ENCODE peak calls at places on chromosomes 13 and 19, in nine cellular contexts. One of them, this sample, is unnamed.

GRCh38 chr13:110134801-110135200 is 172.2 kb downstream of the COL4A1 start:
- DNase-seq in left lung: no peak
- DNase-seq in HFF-Myc: no peak
- DNase-seq in upper lobe of right lung: no peak
- DNase-seq in tibial nerve: no peak
- DNase-seq in sigmoid colon: no peak
- DNase-seq in activated CD8-positive, alpha-beta T cell treated with anti-CD3 and anti-CD28 coated beads for 36 hours: no peak
- DNase-seq in glutamatergic neuron: no peak
- DNase-seq in thyroid gland: no peak
- DNase-seq in this sample: no peak

GRCh38 chr13:42996584-42996983 is 4.5 kb upstream of the EPSTI1 start:
- DNase-seq in thyroid gland: no peak
- DNase-seq in left lung: no peak
- DNase-seq in HFF-Myc: no peak
- DNase-seq in tibial nerve: no peak
- DNase-seq in glutamatergic neuron: no peak
- DNase-seq in upper lobe of right lung: no peak
- DNase-seq in activated CD8-positive, alpha-beta T cell treated with anti-CD3 and anti-CD28 coated beads for 36 hours: no peak
- DNase-seq in sigmoid colon: no peak
- DNase-seq in this sample: no peak

GRCh38 chr13:57640582-57640981 is 9.0 kb downstream of the PCDH17 start:
- DNase-seq in glutamatergic neuron: no peak
- DNase-seq in left lung: no peak
- DNase-seq in upper lobe of right lung: no peak
- DNase-seq in tibial nerve: no peak
- DNase-seq in HFF-Myc: no peak
- DNase-seq in sigmoid colon: no peak
- DNase-seq in activated CD8-positive, alpha-beta T cell treated with anti-CD3 and anti-CD28 coated beads for 36 hours: no peak
- DNase-seq in thyroid gland: no peak
- DNase-seq in this sample: no peak

GRCh38 chr19:28359819-28360414 is 853.0 kb downstream of the UQCRFS1 start:
- DNase-seq in sigmoid colon: no peak
- DNase-seq in upper lobe of right lung: no peak
- DNase-seq in left lung: no peak
- DNase-seq in glutamatergic neuron: no peak
- DNase-seq in activated CD8-positive, alpha-beta T cell treated with anti-CD3 and anti-CD28 coated beads for 36 hours: no peak
- DNase-seq in tibial nerve: no peak
- DNase-seq in HFF-Myc: no peak
- DNase-seq in thyroid gland: no peak
- DNase-seq in this sample: no peak

GRCh38 chr19:8654591-8655339 is 24.3 kb downstream of the NFILZ start:
- DNase-seq in left lung: peak
- DNase-seq in glutamatergic neuron: peak
- DNase-seq in sigmoid colon: peak
- DNase-seq in upper lobe of right lung: peak
- DNase-seq in activated CD8-positive, alpha-beta T cell treated with anti-CD3 and anti-CD28 coated beads for 36 hours: peak
- DNase-seq in tibial nerve: no peak
- DNase-seq in thyroid gland: peak
- DNase-seq in HFF-Myc: no peak
- DNase-seq in this sample: peak

GRCh38 chr13:92355213-92355612 is 871.4 kb upstream of the GPC6 start:
- DNase-seq in activated CD8-positive, alpha-beta T cell treated with anti-CD3 and anti-CD28 coated beads for 36 hours: no peak
- DNase-seq in upper lobe of right lung: no peak
- DNase-seq in HFF-Myc: no peak
- DNase-seq in sigmoid colon: no peak
- DNase-seq in left lung: no peak
- DNase-seq in tibial nerve: peak
- DNase-seq in glutamatergic neuron: peak
- DNase-seq in thyroid gland: no peak
- DNase-seq in this sample: no peak

GRCh38 chr19:49339364-49340068 is 4.3 kb downstream of the CD37 start:
- DNase-seq in glutamatergic neuron: peak
- DNase-seq in activated CD8-positive, alpha-beta T cell treated with anti-CD3 and anti-CD28 coated beads for 36 hours: no peak
- DNase-seq in HFF-Myc: peak
- DNase-seq in sigmoid colon: peak
- DNase-seq in thyroid gland: peak
- DNase-seq in tibial nerve: peak
- DNase-seq in upper lobe of right lung: peak
- DNase-seq in left lung: peak
- DNase-seq in this sample: peak

GRCh38 chr19:50975766-50976165 is 6.4 kb upstream of the KLK6 start:
- DNase-seq in glutamatergic neuron: no peak
- DNase-seq in tibial nerve: no peak
- DNase-seq in HFF-Myc: no peak
- DNase-seq in sigmoid colon: no peak
- DNase-seq in left lung: peak
- DNase-seq in upper lobe of right lung: no peak
- DNase-seq in activated CD8-positive, alpha-beta T cell treated with anti-CD3 and anti-CD28 coated beads for 36 hours: no peak
- DNase-seq in thyroid gland: peak
- DNase-seq in this sample: no peak

GRCh38 chr19:11539495-11540365 is 1.1 kb downstream of the CNN1 start:
- DNase-seq in tibial nerve: no peak
- DNase-seq in activated CD8-positive, alpha-beta T cell treated with anti-CD3 and anti-CD28 coated beads for 36 hours: no peak
- DNase-seq in glutamatergic neuron: peak
- DNase-seq in HFF-Myc: no peak
- DNase-seq in thyroid gland: no peak
- DNase-seq in left lung: no peak
- DNase-seq in sigmoid colon: peak
- DNase-seq in upper lobe of right lung: no peak
- DNase-seq in this sample: peak

GRCh38 chr19:11881151-11881800 is 6.3 kb upstream of the ZNF69 start:
- DNase-seq in tibial nerve: peak
- DNase-seq in upper lobe of right lung: peak
- DNase-seq in HFF-Myc: peak
- DNase-seq in sigmoid colon: no peak
- DNase-seq in thyroid gland: peak
- DNase-seq in glutamatergic neuron: peak
- DNase-seq in left lung: no peak
- DNase-seq in activated CD8-positive, alpha-beta T cell treated with anti-CD3 and anti-CD28 coated beads for 36 hours: peak
- DNase-seq in this sample: peak

GRCh38 chr13:48138270-48138669 is 43.4 kb upstream of the MED4 start:
- DNase-seq in upper lobe of right lung: no peak
- DNase-seq in sigmoid colon: no peak
- DNase-seq in thyroid gland: no peak
- DNase-seq in HFF-Myc: no peak
- DNase-seq in glutamatergic neuron: no peak
- DNase-seq in activated CD8-positive, alpha-beta T cell treated with anti-CD3 and anti-CD28 coated beads for 36 hours: peak
- DNase-seq in tibial nerve: no peak
- DNase-seq in left lung: no peak
- DNase-seq in this sample: no peak

GRCh38 chr19:38634757-38635482 is 12.5 kb upstream of the ACTN4 start:
- DNase-seq in activated CD8-positive, alpha-beta T cell treated with anti-CD3 and anti-CD28 coated beads for 36 hours: peak
- DNase-seq in glutamatergic neuron: peak
- DNase-seq in upper lobe of right lung: peak
- DNase-seq in thyroid gland: peak
- DNase-seq in HFF-Myc: no peak
- DNase-seq in sigmoid colon: peak
- DNase-seq in tibial nerve: peak
- DNase-seq in left lung: peak
- DNase-seq in this sample: peak

GRCh38 chr13:84847107-84847506 is 952.1 kb downstream of the SLITRK6 start:
- DNase-seq in glutamatergic neuron: no peak
- DNase-seq in HFF-Myc: no peak
- DNase-seq in upper lobe of right lung: no peak
- DNase-seq in activated CD8-positive, alpha-beta T cell treated with anti-CD3 and anti-CD28 coated beads for 36 hours: no peak
- DNase-seq in left lung: no peak
- DNase-seq in tibial nerve: no peak
- DNase-seq in sigmoid colon: no peak
- DNase-seq in thyroid gland: no peak
- DNase-seq in this sample: no peak

GRCh38 chr19:7152568-7152967 is 83.1 kb downstream of the ZNF557 start:
- DNase-seq in tibial nerve: no peak
- DNase-seq in thyroid gland: no peak
- DNase-seq in HFF-Myc: no peak
- DNase-seq in sigmoid colon: peak
- DNase-seq in glutamatergic neuron: no peak
- DNase-seq in activated CD8-positive, alpha-beta T cell treated with anti-CD3 and anti-CD28 coated beads for 36 hours: peak
- DNase-seq in left lung: no peak
- DNase-seq in upper lobe of right lung: no peak
- DNase-seq in this sample: no peak

GRCh38 chr13:49503951-49504350 is 8.2 kb downstream of the PHF11 start:
- DNase-seq in sigmoid colon: no peak
- DNase-seq in tibial nerve: no peak
- DNase-seq in activated CD8-positive, alpha-beta T cell treated with anti-CD3 and anti-CD28 coated beads for 36 hours: no peak
- DNase-seq in glutamatergic neuron: no peak
- DNase-seq in HFF-Myc: no peak
- DNase-seq in left lung: no peak
- DNase-seq in upper lobe of right lung: no peak
- DNase-seq in thyroid gland: no peak
- DNase-seq in this sample: no peak

GRCh38 chr19:46859637-46860124 is 1.1 kb upstream of the ARHGAP35 start:
- DNase-seq in HFF-Myc: peak
- DNase-seq in upper lobe of right lung: peak
- DNase-seq in tibial nerve: peak
- DNase-seq in left lung: peak
- DNase-seq in activated CD8-positive, alpha-beta T cell treated with anti-CD3 and anti-CD28 coated beads for 36 hours: no peak
- DNase-seq in thyroid gland: peak
- DNase-seq in sigmoid colon: peak
- DNase-seq in glutamatergic neuron: no peak
- DNase-seq in this sample: no peak

GRCh38 chr19:3162418-3163229 is 15.9 kb upstream of the S1PR4 start:
- DNase-seq in activated CD8-positive, alpha-beta T cell treated with anti-CD3 and anti-CD28 coated beads for 36 hours: peak
- DNase-seq in glutamatergic neuron: no peak
- DNase-seq in HFF-Myc: no peak
- DNase-seq in sigmoid colon: no peak
- DNase-seq in tibial nerve: no peak
- DNase-seq in left lung: no peak
- DNase-seq in thyroid gland: no peak
- DNase-seq in upper lobe of right lung: peak
- DNase-seq in this sample: no peak

GRCh38 chr19:39438270-39438934 is 2.7 kb upstream of the RPS16 start:
- DNase-seq in left lung: no peak
- DNase-seq in upper lobe of right lung: no peak
- DNase-seq in tibial nerve: no peak
- DNase-seq in sigmoid colon: no peak
- DNase-seq in thyroid gland: no peak
- DNase-seq in activated CD8-positive, alpha-beta T cell treated with anti-CD3 and anti-CD28 coated beads for 36 hours: no peak
- DNase-seq in glutamatergic neuron: no peak
- DNase-seq in HFF-Myc: no peak
- DNase-seq in this sample: no peak

GRCh38 chr13:113982296-113982661 is 8.4 kb upstream of the C13orf46 start:
- DNase-seq in glutamatergic neuron: no peak
- DNase-seq in tibial nerve: no peak
- DNase-seq in HFF-Myc: no peak
- DNase-seq in thyroid gland: peak
- DNase-seq in activated CD8-positive, alpha-beta T cell treated with anti-CD3 and anti-CD28 coated beads for 36 hours: no peak
- DNase-seq in sigmoid colon: peak
- DNase-seq in upper lobe of right lung: peak
- DNase-seq in left lung: no peak
- DNase-seq in this sample: no peak

GRCh38 chr19:48006762-48007161 is 12.3 kb downstream of the ELSPBP1 start:
- DNase-seq in tibial nerve: no peak
- DNase-seq in activated CD8-positive, alpha-beta T cell treated with anti-CD3 and anti-CD28 coated beads for 36 hours: peak
- DNase-seq in thyroid gland: no peak
- DNase-seq in left lung: no peak
- DNase-seq in glutamatergic neuron: no peak
- DNase-seq in sigmoid colon: no peak
- DNase-seq in HFF-Myc: no peak
- DNase-seq in upper lobe of right lung: no peak
- DNase-seq in this sample: no peak
- TF ChIP-seq CTCF in tibial nerve: no peak
- TF ChIP-seq CTCF in activated CD8-positive, alpha-beta T cell treated with anti-CD3 and anti-CD28 coated beads for 36 hours: peak
- TF ChIP-seq CTCF in thyroid gland: peak
- TF ChIP-seq CTCF in left lung: no peak
- TF ChIP-seq CTCF in glutamatergic neuron: no peak
- TF ChIP-seq CTCF in sigmoid colon: no peak
- TF ChIP-seq CTCF in HFF-Myc: peak
- TF ChIP-seq CTCF in upper lobe of right lung: no peak
- TF ChIP-seq CTCF in this sample: no peak

GRCh38 chr19:1252818-1253513 is 4.6 kb downstream of the MIDN start:
- DNase-seq in activated CD8-positive, alpha-beta T cell treated with anti-CD3 and anti-CD28 coated beads for 36 hours: peak
- DNase-seq in thyroid gland: peak
- DNase-seq in sigmoid colon: peak
- DNase-seq in upper lobe of right lung: peak
- DNase-seq in glutamatergic neuron: no peak
- DNase-seq in tibial nerve: peak
- DNase-seq in HFF-Myc: no peak
- DNase-seq in left lung: peak
- DNase-seq in this sample: no peak
- TF ChIP-seq CTCF in activated CD8-positive, alpha-beta T cell treated with anti-CD3 and anti-CD28 coated beads for 36 hours: no peak
- TF ChIP-seq CTCF in thyroid gland: no peak
- TF ChIP-seq CTCF in sigmoid colon: no peak
- TF ChIP-seq CTCF in upper lobe of right lung: no peak
- TF ChIP-seq CTCF in glutamatergic neuron: no peak
- TF ChIP-seq CTCF in tibial nerve: no peak
- TF ChIP-seq CTCF in HFF-Myc: no peak
- TF ChIP-seq CTCF in left lung: no peak
- TF ChIP-seq CTCF in this sample: no peak

GRCh38 chr13:33313504-33313903 is 27.9 kb upstream of the STARD13 start:
- DNase-seq in glutamatergic neuron: no peak
- DNase-seq in left lung: no peak
- DNase-seq in thyroid gland: no peak
- DNase-seq in HFF-Myc: no peak
- DNase-seq in sigmoid colon: no peak
- DNase-seq in activated CD8-positive, alpha-beta T cell treated with anti-CD3 and anti-CD28 coated beads for 36 hours: no peak
- DNase-seq in upper lobe of right lung: no peak
- DNase-seq in tibial nerve: no peak
- DNase-seq in this sample: no peak

GRCh38 chr13:33307820-33308219 is 22.3 kb upstream of the STARD13 start:
- DNase-seq in glutamatergic neuron: no peak
- DNase-seq in thyroid gland: no peak
- DNase-seq in activated CD8-positive, alpha-beta T cell treated with anti-CD3 and anti-CD28 coated beads for 36 hours: no peak
- DNase-seq in upper lobe of right lung: no peak
- DNase-seq in left lung: no peak
- DNase-seq in sigmoid colon: no peak
- DNase-seq in tibial nerve: no peak
- DNase-seq in HFF-Myc: no peak
- DNase-seq in this sample: no peak

GRCh38 chr13:33310245-33311038 is 24.9 kb upstream of the STARD13 start:
- DNase-seq in tibial nerve: no peak
- DNase-seq in upper lobe of right lung: no peak
- DNase-seq in sigmoid colon: no peak
- DNase-seq in activated CD8-positive, alpha-beta T cell treated with anti-CD3 and anti-CD28 coated beads for 36 hours: no peak
- DNase-seq in left lung: no peak
- DNase-seq in glutamatergic neuron: no peak
- DNase-seq in HFF-Myc: no peak
- DNase-seq in thyroid gland: no peak
- DNase-seq in this sample: no peak

GRCh38 chr13:33311040-33311439 is 25.5 kb upstream of the STARD13 start:
- DNase-seq in left lung: no peak
- DNase-seq in upper lobe of right lung: no peak
- DNase-seq in thyroid gland: no peak
- DNase-seq in tibial nerve: no peak
- DNase-seq in glutamatergic neuron: no peak
- DNase-seq in HFF-Myc: no peak
- DNase-seq in sigmoid colon: no peak
- DNase-seq in activated CD8-positive, alpha-beta T cell treated with anti-CD3 and anti-CD28 coated beads for 36 hours: no peak
- DNase-seq in this sample: no peak

GRCh38 chr13:33312150-33312908 is 26.8 kb upstream of the STARD13 start:
- DNase-seq in glutamatergic neuron: no peak
- DNase-seq in thyroid gland: no peak
- DNase-seq in sigmoid colon: no peak
- DNase-seq in activated CD8-positive, alpha-beta T cell treated with anti-CD3 and anti-CD28 coated beads for 36 hours: no peak
- DNase-seq in tibial nerve: no peak
- DNase-seq in HFF-Myc: no peak
- DNase-seq in left lung: no peak
- DNase-seq in upper lobe of right lung: no peak
- DNase-seq in this sample: no peak
- TF ChIP-seq CTCF in glutamatergic neuron: no peak
- TF ChIP-seq CTCF in thyroid gland: no peak
- TF ChIP-seq CTCF in sigmoid colon: peak
- TF ChIP-seq CTCF in activated CD8-positive, alpha-beta T cell treated with anti-CD3 and anti-CD28 coated beads for 36 hours: no peak
- TF ChIP-seq CTCF in tibial nerve: no peak
- TF ChIP-seq CTCF in HFF-Myc: no peak
- TF ChIP-seq CTCF in left lung: no peak
- TF ChIP-seq CTCF in upper lobe of right lung: peak
- TF ChIP-seq CTCF in this sample: peak

GRCh38 chr13:71477735-71478134 is 389.3 kb downstream of the DACH1 start:
- DNase-seq in tibial nerve: no peak
- DNase-seq in left lung: no peak
- DNase-seq in glutamatergic neuron: no peak
- DNase-seq in activated CD8-positive, alpha-beta T cell treated with anti-CD3 and anti-CD28 coated beads for 36 hours: no peak
- DNase-seq in sigmoid colon: no peak
- DNase-seq in thyroid gland: no peak
- DNase-seq in HFF-Myc: no peak
- DNase-seq in upper lobe of right lung: no peak
- DNase-seq in this sample: peak
- TF ChIP-seq CTCF in tibial nerve: no peak
- TF ChIP-seq CTCF in left lung: no peak
- TF ChIP-seq CTCF in glutamatergic neuron: peak
- TF ChIP-seq CTCF in activated CD8-positive, alpha-beta T cell treated with anti-CD3 and anti-CD28 coated beads for 36 hours: peak
- TF ChIP-seq CTCF in sigmoid colon: no peak
- TF ChIP-seq CTCF in thyroid gland: peak
- TF ChIP-seq CTCF in HFF-Myc: peak
- TF ChIP-seq CTCF in upper lobe of right lung: peak
- TF ChIP-seq CTCF in this sample: no peak

This sample was measured in GM10248.